ENCODE peak calls at places on chromosomes 7 and 10, in ten cellular contexts. C is right lobe of liver; W is endothelial cell of umbilical vein; O is heart left ventricle; D is hepatocyte; Y is H9; R is endodermal cell; T is pancreas; S is HCT116; P is CD8-positive, alpha-beta T cell. J is an unnamed sample. For H3K4me1, the result is how much of the 10 kb centered on the place peaks cover.

GRCh38 chr7:11988186-11988585 is 156.2 kb upstream of the THSD7A start:
- DNase-seq in W (no peak), S (no peak), C (no peak), R (no peak), P (no peak), O (no peak), Y (no peak), D (no peak), T (no peak), J (no peak)

GRCh38 chr7:2613113-2613925 is 18.5 kb upstream of the TTYH3 start:
- DNase-seq in W (no peak), O (no peak), C (no peak), P (no peak), S (no peak), D (no peak), R (peak), Y (peak), T (no peak), J (no peak)

GRCh38 chr10:10765017-10765416 is 252.7 kb upstream of the CELF2 start:
- DNase-seq in C (no peak), Y (no peak), P (no peak), S (no peak), O (no peak), W (no peak), R (no peak), D (no peak), T (no peak), J (peak)

GRCh38 chr7:81457858-81458522 is 311.9 kb downstream of the HGF start:
- DNase-seq in C (no peak), W (peak), Y (no peak), P (no peak), T (no peak), O (no peak), D (peak), R (no peak), S (peak), J (no peak)

GRCh38 chr7:115356139-115356746 is 434.3 kb downstream of the MDFIC start:
- DNase-seq in S (peak), T (no peak), P (no peak), C (no peak), R (no peak), W (peak), O (no peak), Y (no peak), D (peak), J (no peak)

GRCh38 chr10:73590881-73591577 is at the start of gene USP54:
- DNase-seq in Y (peak), O (no peak), C (no peak), D (peak), W (peak), T (no peak), S (peak), R (peak), P (no peak), J (no peak)

GRCh38 chr7:107166702-107167426 is 1.9 kb upstream of the HBP1 start:
- DNase-seq in D (no peak), R (no peak), W (peak), P (no peak), O (no peak), T (no peak), S (no peak), C (no peak), Y (no peak), J (no peak)

GRCh38 chr7:151128144-151128543 is 39.4 kb downstream of the GBX1 start:
- DNase-seq in W (no peak), S (no peak), O (peak), T (no peak), C (no peak), R (no peak), Y (no peak), D (no peak), P (peak), J (no peak)

GRCh38 chr10:4051408-4052151 is 266.6 kb upstream of the KLF6 start:
- DNase-seq in T (no peak), R (no peak), C (no peak), O (peak), W (no peak), D (no peak), P (no peak), Y (no peak), S (no peak), J (no peak)

GRCh38 chr10:489335-489734 is 200.1 kb downstream of the DIP2C start:
- DNase-seq in R (no peak), T (no peak), D (no peak), C (no peak), W (no peak), Y (no peak), P (no peak), S (no peak), O (peak), J (no peak)
- H3K4me1 ChIP-seq in R (under half), T (under half), D (under half), C (under half), W (under half), Y (under half), P (under half), S (under half), O (under half), J (half or more)

GRCh38 chr10:84842593-84842992 is 514.2 kb downstream of the CCSER2 start:
- DNase-seq in R (no peak), C (peak), W (no peak), D (no peak), P (no peak), O (no peak), T (no peak), S (no peak), Y (no peak), J (no peak)
- TF ChIP-seq CTCF in R (peak), C (peak), W (no peak), D (no peak), P (no peak), O (no peak), T (no peak), S (no peak), Y (no peak), J (no peak)

DNA sequence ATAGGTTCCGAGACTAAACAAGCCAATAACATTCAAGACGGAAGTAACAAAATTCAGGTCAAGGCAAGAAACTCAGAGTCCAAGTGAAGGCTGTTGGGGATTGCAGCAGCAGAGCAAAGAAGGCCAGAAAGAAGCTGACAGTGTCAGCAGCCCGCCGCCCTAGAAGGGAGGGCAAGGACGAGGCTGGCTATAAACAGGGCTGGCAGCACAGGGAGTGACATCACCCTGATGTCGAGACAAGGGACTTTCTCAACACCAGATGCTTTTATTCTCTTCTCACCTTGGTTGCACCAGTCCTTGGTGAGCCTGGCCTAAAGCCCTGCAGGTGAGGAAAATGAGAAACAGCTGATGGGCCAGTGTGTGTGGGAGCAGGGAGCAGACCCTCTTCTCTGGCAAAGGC is 687.7 kb upstream of the NRP1 start:
- DNase-seq in O (no peak), W (no peak), D (no peak), S (no peak), Y (no peak), R (no peak), T (no peak), P (no peak), C (no peak), J (no peak)
- H3K4me1 ChIP-seq in O (under half), W (under half), D (under half), S (under half), Y (under half), R (under half), T (under half), P (under half), C (under half), J (under half)

GRCh38 chr7:47888371-47889265 is 59.6 kb downstream of the PKD1L1 start:
- DNase-seq in C (no peak), T (no peak), D (no peak), W (no peak), O (no peak), R (no peak), S (no peak), Y (no peak), P (no peak), J (peak)
- TF ChIP-seq CTCF in C (no peak), T (no peak), D (no peak), W (no peak), O (no peak), R (no peak), S (no peak), Y (no peak), P (no peak), J (no peak)

GRCh38 chr7:607938-608337 is 88.3 kb upstream of the PDGFA start:
- DNase-seq in P (peak), T (no peak), R (no peak), W (no peak), Y (no peak), O (no peak), C (no peak), S (no peak), D (no peak), J (no peak)
- H3K4me1 ChIP-seq in P (half or more), T (under half), R (under half), W (half or more), Y (under half), O (half or more), C (under half), S (under half), D (under half), J (half or more)

GRCh38 chr7:100407285-100408180 is 21.0 kb downstream of the ZCWPW1 start:
- DNase-seq in R (peak), T (no peak), C (no peak), P (peak), Y (peak), W (peak), S (peak), D (peak), O (no peak), J (no peak)
- TF ChIP-seq CTCF in R (peak), T (peak), C (peak), P (peak), Y (peak), W (peak), S (peak), D (peak), O (peak), J (peak)

DNA sequence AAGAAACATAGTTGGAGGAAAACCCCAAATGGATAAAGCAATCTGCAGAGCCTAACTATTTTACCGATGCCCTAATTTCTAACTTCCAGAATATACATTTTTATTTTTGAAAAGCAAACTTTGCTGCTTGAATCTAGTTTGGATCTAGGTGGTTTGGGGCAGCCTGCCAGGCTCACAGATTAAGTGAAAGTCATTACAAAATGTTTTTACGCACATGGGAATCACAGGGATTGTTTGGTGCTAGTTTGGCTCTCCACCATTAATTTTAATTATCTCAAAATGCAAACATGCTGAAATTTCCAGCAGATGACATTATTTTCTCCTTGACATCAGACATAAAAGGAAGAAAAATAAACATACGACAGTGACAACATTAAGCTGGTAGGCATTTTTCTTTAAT is 166.7 kb upstream of the INHBA start:
- DNase-seq in W (no peak), Y (no peak), P (no peak), T (no peak), C (no peak), R (no peak), S (no peak), O (peak), D (no peak), J (no peak)
- H3K4me1 ChIP-seq in W (under half), Y (under half), P (under half), T (under half), C (under half), R (under half), S (under half), O (under half), D (under half), J (under half)

DNA sequence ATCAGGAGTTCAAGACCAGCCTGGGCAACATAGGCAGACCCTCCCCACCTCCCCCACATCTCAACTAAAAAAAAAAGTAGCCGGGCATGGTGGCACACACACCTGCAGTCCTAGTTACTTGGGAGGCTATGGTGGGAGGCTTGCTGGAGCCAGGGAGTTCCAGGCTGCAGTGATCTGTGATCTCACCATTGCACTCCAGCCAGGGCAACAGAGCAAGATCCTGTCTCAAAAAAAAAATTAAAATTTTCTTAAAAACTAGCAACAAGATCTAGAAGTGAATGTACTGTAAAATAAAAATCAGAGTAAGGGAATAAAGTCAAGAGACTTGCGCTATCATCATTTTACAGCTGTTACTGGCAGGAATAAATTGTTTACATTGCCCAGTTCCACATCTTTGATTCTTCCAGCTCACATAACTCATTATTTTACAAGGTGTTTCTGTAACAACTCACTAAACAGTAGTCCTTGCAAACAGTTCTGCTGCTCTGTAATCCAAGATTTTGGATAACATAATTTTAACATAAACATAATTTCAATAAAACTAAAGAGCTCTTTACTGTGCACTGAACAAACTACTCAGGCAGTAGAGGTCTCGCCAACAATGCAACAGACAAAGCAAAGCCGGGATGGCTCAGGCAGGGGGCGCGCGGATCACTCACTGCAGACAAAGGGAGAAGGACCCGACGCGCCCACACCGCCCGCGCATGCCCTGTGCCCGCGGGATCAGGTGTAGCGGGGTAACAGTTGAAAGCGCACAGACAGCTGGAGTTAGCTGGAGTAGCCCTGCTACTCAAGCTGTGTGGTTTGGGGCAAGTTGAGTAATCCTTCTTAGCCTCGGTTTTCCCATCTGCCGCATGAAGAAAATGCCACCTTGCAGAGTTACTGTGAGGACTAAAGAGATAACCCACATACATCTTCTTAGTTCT is 73.3 kb upstream of the NFE2L3 start:
- DNase-seq in T (peak), R (peak), C (peak), O (peak), W (peak), D (peak), P (peak), S (peak), Y (peak), J (peak)
- TF ChIP-seq CTCF in T (peak), R (peak), C (peak), O (peak), W (peak), D (peak), P (peak), S (peak), Y (peak), J (peak)

J was measured in esophagus muscularis mucosa.